ENCODE peak calls at places on chromosomes 12 and 14, in eight cellular contexts. P is right lobe of liver, A is SK-N-SH, N is fibroblast of the aortic adventitia, J is PC-3, S is astrocyte, K is mucosa of descending colon, M is ovary. W is an unnamed sample.

GRCh38 chr12:9750276-9751203 is 10.2 kb downstream of the CD69 start:
- DNase-seq in J (peak; percentile 77), N (peak; percentile 67), P (no peak), K (no peak), M (peak; percentile 23), A (peak; percentile 67), S (peak; percentile 47), W (peak; percentile 73)

GRCh38 chr14:54177861-54178591 is 218.8 kb upstream of the CDKN3 start:
- DNase-seq in P (no peak), S (peak; percentile 62), A (no peak), K (no peak), M (no peak), J (peak; percentile 57), N (peak; percentile 28), W (no peak)

GRCh38 chr14:59265808-59266207 is 77.3 kb downstream of the DAAM1 start:
- DNase-seq in S (no peak), N (no peak), M (no peak), K (no peak), A (no peak), P (no peak), J (peak; percentile 94), W (no peak)

GRCh38 chr14:46717211-46717610 is 65.6 kb upstream of the RPL10L start:
- DNase-seq in K (no peak), M (no peak), S (peak; percentile 47), A (no peak), N (no peak), J (peak; percentile 8), P (no peak), W (no peak)

GRCh38 chr14:98769326-98769725 is 502.7 kb downstream of the BCL11B start:
- DNase-seq in N (no peak), K (no peak), A (no peak), S (no peak), P (no peak), J (no peak), M (no peak), W (no peak)

GRCh38 chr12:47837190-47838171 is 17.8 kb upstream of the HDAC7 start:
- DNase-seq in J (peak; percentile 89), A (peak; percentile 81), K (peak; percentile 76), P (peak; percentile 70), N (peak; percentile 86), S (no peak), M (peak; percentile 81), W (peak; percentile 81)

GRCh38 chr12:51009038-51009437 is 17.1 kb downstream of the SLC11A2 start:
- DNase-seq in N (no peak), M (no peak), P (peak; percentile 72), J (no peak), A (no peak), K (peak; percentile 43), S (no peak), W (peak; percentile 22)

GRCh38 chr14:74302160-74302628 is 540 bp downstream of the ABCD4 start:
- DNase-seq in M (no peak), S (peak; percentile 52), K (no peak), N (peak; percentile 68), A (peak; percentile 67), J (peak; percentile 43), P (no peak), W (peak; percentile 62)

DNA sequence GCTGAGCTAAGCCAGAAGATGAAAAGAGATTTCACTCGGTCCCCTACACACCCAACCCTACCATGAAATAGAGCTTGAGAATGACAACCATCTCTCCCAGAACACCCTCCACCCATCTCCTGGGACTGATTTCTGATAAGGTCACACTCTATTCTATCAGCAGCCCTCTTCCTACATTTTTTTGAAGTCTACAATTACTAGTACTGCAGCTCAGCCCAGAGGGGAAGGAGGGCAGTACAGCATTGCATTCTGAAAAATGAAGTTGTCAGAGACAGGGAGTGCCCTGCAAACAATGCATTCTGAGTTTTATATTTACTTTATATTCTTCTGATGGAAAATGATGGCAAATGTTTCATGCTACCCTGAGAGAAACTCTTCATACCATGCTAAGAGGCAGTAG is 318.5 kb downstream of the BCAT1 start:
- DNase-seq in S (no peak), J (no peak), A (no peak), M (no peak), N (peak; percentile 6), K (no peak), P (no peak), W (no peak)
- TF ChIP-seq CTCF in S (peak; percentile 12), J (no peak), A (no peak), M (no peak), N (peak; percentile 23), K (no peak), P (no peak), W (no peak)

GRCh38 chr14:77000340-77001235 is 27.9 kb downstream of the IRF2BPL start:
- DNase-seq in P (no peak), N (peak; percentile 76), J (no peak), K (no peak), S (peak; percentile 59), A (peak; percentile 48), M (peak; percentile 54), W (peak; percentile 72)
- H3K4me3 ChIP-seq in P (no peak overlapping the region), N (no peak overlapping the region), J (no peak overlapping the region), K (no peak overlapping the region), S (no peak overlapping the region), A (no peak overlapping the region), M (no peak overlapping the region), W (no peak overlapping the region)

DNA sequence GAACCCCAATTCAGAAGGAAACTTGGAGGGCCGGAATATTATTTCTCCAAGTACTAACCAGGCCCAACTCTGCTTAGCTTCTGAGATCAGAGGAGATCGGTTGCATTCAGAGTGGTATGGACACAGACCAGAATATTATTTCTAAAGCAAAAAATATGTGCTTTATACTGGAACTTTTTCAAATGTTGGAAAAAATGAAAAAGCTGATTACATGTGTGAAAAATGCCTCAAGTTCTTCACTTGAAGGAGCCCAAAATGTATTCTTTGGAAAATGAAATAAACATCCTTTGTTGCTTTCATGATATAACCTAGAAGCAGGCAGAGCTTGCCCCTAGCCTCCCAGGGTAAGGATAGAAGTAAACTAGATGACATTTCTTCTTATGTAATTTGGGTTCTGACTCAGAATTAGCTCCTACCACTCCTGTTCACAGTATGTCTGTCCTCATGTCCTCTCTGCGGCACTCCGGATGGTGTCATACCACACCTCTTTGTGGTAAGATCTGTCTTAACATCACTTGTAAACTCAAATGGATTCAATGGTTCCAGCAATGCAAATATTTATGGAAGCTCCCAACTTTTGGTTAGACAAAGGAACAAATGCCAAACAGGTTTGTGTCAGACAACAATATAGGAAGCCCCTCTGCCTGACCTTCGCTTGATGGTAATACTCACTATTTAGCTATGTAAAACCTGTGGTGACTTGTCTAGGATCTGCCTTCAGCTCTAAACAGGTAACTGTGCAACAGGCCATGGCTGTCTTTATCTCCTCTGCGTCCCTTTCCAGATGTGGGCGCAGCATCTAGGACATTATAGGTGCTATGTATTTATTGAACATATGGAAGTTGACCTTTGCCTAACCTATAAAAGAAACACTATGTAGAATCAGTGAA is 178.5 kb downstream of the SSPN start:
- DNase-seq in K (no peak), P (no peak), M (no peak), S (peak; percentile 62), N (no peak), A (no peak), J (peak; percentile 30), W (no peak)
- TF ChIP-seq CTCF in K (no peak), P (no peak), M (no peak), S (no peak), N (no peak), A (no peak), J (no peak), W (no peak)

DNA sequence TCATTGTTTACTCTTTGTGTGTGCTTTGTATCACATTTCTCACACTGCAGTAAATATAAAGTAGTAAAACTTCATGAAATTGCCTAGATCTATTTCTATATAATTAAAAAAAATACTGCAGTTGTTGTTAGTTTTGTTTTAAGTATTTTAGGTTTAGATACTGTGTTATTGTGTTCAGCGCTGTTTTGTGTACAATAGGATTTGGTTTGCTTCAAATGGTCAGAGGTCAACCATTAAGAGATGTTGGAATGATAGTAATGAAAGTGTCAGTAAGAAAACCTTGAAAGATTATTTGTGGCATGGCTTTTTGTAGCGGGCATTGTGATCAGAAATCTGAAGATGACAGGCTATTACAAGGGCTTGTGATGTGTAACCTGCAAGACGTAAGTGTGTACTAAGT is 67.9 kb downstream of the RAD51B start:
- DNase-seq in A (no peak), J (no peak), P (no peak), N (no peak), M (no peak), S (no peak), K (no peak), W (no peak)
- H3K4me3 ChIP-seq in A (no peak overlapping the region), J (no peak overlapping the region), P (no peak overlapping the region), N (no peak overlapping the region), M (peak overlapping the region; percentile 5), S (no peak overlapping the region), K (no peak overlapping the region), W (no peak overlapping the region)

GRCh38 chr14:37708481-37708880 is 113.1 kb downstream of the TTC6 start:
- DNase-seq in K (no peak), M (no peak), P (no peak), A (no peak), S (peak; percentile 56), N (no peak), J (no peak), W (no peak)

GRCh38 chr14:37709419-37710195 is 114.2 kb downstream of the TTC6 start:
- DNase-seq in A (no peak), S (peak; percentile 2), K (no peak), N (peak; percentile 17), M (no peak), J (peak; percentile 63), P (no peak), W (peak; percentile 37)

GRCh38 chr14:37711499-37712475 is 116.4 kb downstream of the TTC6 start:
- DNase-seq in P (no peak), J (peak; percentile 11), A (no peak), N (no peak), M (no peak), S (no peak), K (no peak), W (no peak)

GRCh38 chr14:37707716-37708115 is 112.3 kb downstream of the TTC6 start:
- DNase-seq in J (peak; percentile 72), M (no peak), S (no peak), P (no peak), N (no peak), A (no peak), K (no peak), W (no peak)

DNA sequence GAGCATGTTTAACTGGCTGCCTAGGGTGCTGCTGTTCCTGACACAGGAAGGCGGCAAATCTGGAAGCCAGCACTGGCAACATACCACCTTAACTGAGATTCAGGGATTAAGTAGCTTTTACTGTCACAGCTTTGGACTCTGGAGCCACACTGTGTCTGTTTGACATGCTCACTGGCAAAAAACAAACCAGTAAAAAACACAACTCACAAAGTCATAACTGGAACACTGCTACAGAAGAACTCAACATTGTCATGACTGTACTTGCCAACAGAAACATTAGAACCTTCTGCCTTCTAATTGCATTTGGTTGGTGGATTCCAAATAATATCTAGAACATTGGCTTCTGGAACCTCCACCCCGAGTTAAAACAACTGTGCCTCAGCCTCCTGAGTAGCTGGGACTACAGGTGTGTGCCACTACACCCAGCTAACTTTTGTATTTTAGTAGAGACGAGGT is 117.6 kb downstream of the TTC6 start:
- DNase-seq in P (no peak), K (no peak), S (no peak), M (no peak), J (no peak), N (no peak), A (no peak), W (no peak)
- TF ChIP-seq CTCF in P (no peak), K (no peak), S (no peak), M (no peak), J (no peak), N (no peak), A (no peak), W (no peak)

DNA sequence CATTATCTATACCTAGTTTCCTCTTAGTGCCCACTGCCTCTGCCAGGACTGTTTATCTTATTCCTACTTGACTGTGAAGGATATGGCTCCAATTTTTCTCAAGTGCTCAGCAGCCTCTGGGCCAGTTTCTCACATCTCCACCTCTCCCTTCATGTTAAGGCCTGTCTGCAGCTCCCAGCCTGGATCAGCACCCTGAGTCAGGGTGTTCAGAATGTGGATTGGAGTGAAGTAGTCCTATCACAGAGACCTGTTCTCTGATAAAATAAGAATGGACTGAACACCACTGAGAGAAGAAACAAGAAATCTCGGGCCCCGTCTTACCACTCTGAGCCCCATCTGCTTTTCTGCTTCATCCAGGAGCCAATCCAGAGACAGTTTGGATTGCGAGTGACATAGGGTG is 473.0 kb downstream of the PDZRN4 start:
- DNase-seq in P (no peak), N (no peak), A (no peak), J (no peak), K (no peak), S (no peak), M (no peak), W (no peak)
- H3K4me3 ChIP-seq in P (no peak overlapping the region), N (no peak overlapping the region), A (no peak overlapping the region), J (no peak overlapping the region), K (no peak overlapping the region), S (no peak overlapping the region), M (no peak overlapping the region), W (no peak overlapping the region)